ENCODE peak calls at places on chromosome 13, in nine cellular contexts. P is ovary, M is HL-60, H is mammary epithelial cell, C is neural progenitor cell, K is fibroblast of lung, G is AG09319, Z is pancreas, U is AG10803. Q is an unnamed sample.

GRCh38 chr13:114043421-114044053 is 69.7 kb upstream of the C13orf46 start:
- DNase-seq in K (peak; percentile 95), H (no peak), P (no peak), M (peak; percentile 91), Z (peak; percentile 26), G (peak; percentile 75), U (peak; percentile 95), C (no peak), Q (peak; percentile 85)

GRCh38 chr13:99916366-99917103 is 55.0 kb downstream of the ZIC5 start:
- DNase-seq in P (no peak), C (peak; percentile 49), K (peak; percentile 82), Z (no peak), H (peak; percentile 66), U (peak; percentile 75), G (peak; percentile 48), M (peak; percentile 17), Q (no peak)

GRCh38 chr13:98994896-98995295 is 17.0 kb upstream of the DOCK9 start:
- DNase-seq in M (no peak), Z (no peak), G (no peak), H (no peak), K (no peak), U (no peak), C (no peak), P (no peak), Q (no peak)

GRCh38 chr13:104171132-104171531 is 1104.9 kb upstream of the SLC10A2 start:
- DNase-seq in K (no peak), G (no peak), C (no peak), M (no peak), U (no peak), P (no peak), H (no peak), Z (no peak), Q (no peak)

GRCh38 chr13:44103721-44104490 is 224.2 kb downstream of the LACC1 start:
- DNase-seq in K (no peak), U (no peak), P (peak; percentile 73), H (peak; percentile 66), C (no peak), M (no peak), G (no peak), Z (no peak), Q (no peak)

GRCh38 chr13:69092615-69093322 is 1014.9 kb upstream of the ATXN8OS start:
- DNase-seq in Z (no peak), K (no peak), H (no peak), U (no peak), G (no peak), C (peak; percentile 12), M (no peak), P (no peak), Q (no peak)

GRCh38 chr13:49669735-49670309 is 21.5 kb downstream of the EBPL start:
- DNase-seq in Z (peak; percentile 38), M (peak; percentile 41), C (peak; percentile 77), K (peak; percentile 86), G (peak; percentile 37), U (peak; percentile 65), P (peak; percentile 57), H (peak; percentile 61), Q (no peak)

GRCh38 chr13:106373304-106373988 is 162.0 kb downstream of the EFNB2 start:
- DNase-seq in Z (no peak), G (no peak), C (no peak), U (no peak), K (peak; percentile 24), M (no peak), H (no peak), P (no peak), Q (no peak)

GRCh38 chr13:48412881-48413351 is at the start of gene LPAR6:
- DNase-seq in Z (no peak), C (peak; percentile 13), H (peak; percentile 62), M (no peak), P (no peak), U (peak; percentile 53), K (peak; percentile 80), G (no peak), Q (no peak)

GRCh38 chr13:62847520-62847919 is 1431.9 kb upstream of the PCDH20 start:
- DNase-seq in G (no peak), M (no peak), H (no peak), C (no peak), P (no peak), U (no peak), K (no peak), Z (no peak), Q (no peak)

GRCh38 chr13:106232680-106233079 is 302.8 kb downstream of the EFNB2 start:
- DNase-seq in K (no peak), C (no peak), P (no peak), H (no peak), U (no peak), Z (no peak), G (no peak), M (no peak), Q (no peak)

GRCh38 chr13:99280166-99280565 is 22.0 kb upstream of the GPR18 start:
- DNase-seq in P (no peak), M (peak; percentile 92), U (peak; percentile 85), C (no peak), Z (no peak), G (peak; percentile 55), K (no peak), H (peak; percentile 24), Q (peak; percentile 80)

GRCh38 chr13:47678201-47678963 is 322.7 kb downstream of the SUCLA2 start:
- DNase-seq in P (no peak), U (peak; percentile 51), H (no peak), C (peak; percentile 80), K (no peak), Z (no peak), G (no peak), M (no peak), Q (no peak)

GRCh38 chr13:107799001-107799400 is 416.3 kb downstream of the LIG4 start:
- DNase-seq in K (no peak), C (no peak), U (peak; percentile 20), Z (no peak), H (no peak), P (no peak), M (no peak), G (no peak), Q (no peak)

GRCh38 chr13:60969659-60970058 is 446.0 kb downstream of the PCDH20 start:
- DNase-seq in G (no peak), C (no peak), Z (no peak), P (no peak), M (no peak), K (no peak), H (no peak), U (no peak), Q (no peak)

GRCh38 chr13:113192902-113193301 is 15.6 kb downstream of the PCID2 start:
- DNase-seq in C (no peak), H (peak; percentile 56), P (no peak), G (no peak), M (no peak), Z (no peak), U (peak; percentile 77), K (peak; percentile 85), Q (no peak)

DNA sequence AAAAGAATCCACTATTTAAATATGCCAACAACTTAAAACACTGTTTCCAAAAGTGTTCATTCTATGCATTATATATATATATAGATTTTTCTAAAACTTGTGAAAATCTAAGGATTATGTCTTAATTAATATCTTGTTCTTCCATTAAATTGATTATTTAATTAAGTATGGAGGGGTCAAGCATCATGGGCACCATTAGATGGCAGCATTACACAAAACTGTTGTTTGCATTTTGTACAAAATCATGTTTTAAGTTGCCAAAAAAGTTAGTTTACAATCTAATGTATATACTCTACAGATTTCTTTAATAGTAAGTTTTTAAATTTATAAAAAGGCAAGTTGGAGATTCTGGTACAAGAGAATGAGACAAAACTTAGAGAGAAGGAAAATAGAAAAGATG is 213.2 kb upstream of the EDNRB start:
- DNase-seq in H (no peak), M (no peak), C (no peak), G (no peak), U (peak; percentile 5), P (no peak), K (peak; percentile 32), Z (no peak), Q (no peak)
- TF ChIP-seq CTCF in H (peak; percentile 30), M (no peak), C (peak; percentile 53), G (peak; percentile 40), U (peak; percentile 41), P (no peak), K (peak; percentile 45), Z (no peak), Q (peak; percentile 23)

GRCh38 chr13:52004508-52005183 is 6.6 kb downstream of the ATP7B start:
- DNase-seq in M (no peak), Z (no peak), C (no peak), P (no peak), K (no peak), H (no peak), G (no peak), U (no peak), Q (no peak)
- TF ChIP-seq CTCF in M (no peak), Z (no peak), C (no peak), P (no peak), K (no peak), H (no peak), G (no peak), U (no peak), Q (no peak)

GRCh38 chr13:77061362-77061761 is 34.4 kb upstream of the FBXL3 start:
- DNase-seq in K (no peak), M (no peak), C (no peak), P (no peak), Z (no peak), H (no peak), G (no peak), U (no peak), Q (no peak)

GRCh38 chr13:77067519-77067918 is 40.6 kb upstream of the FBXL3 start:
- DNase-seq in C (no peak), P (no peak), M (no peak), G (no peak), Z (no peak), K (no peak), H (no peak), U (no peak), Q (no peak)

GRCh38 chr13:77062097-77062496 is 35.1 kb upstream of the FBXL3 start:
- DNase-seq in U (no peak), K (peak; percentile 31), H (no peak), M (no peak), C (no peak), P (no peak), G (no peak), Z (no peak), Q (no peak)

DNA sequence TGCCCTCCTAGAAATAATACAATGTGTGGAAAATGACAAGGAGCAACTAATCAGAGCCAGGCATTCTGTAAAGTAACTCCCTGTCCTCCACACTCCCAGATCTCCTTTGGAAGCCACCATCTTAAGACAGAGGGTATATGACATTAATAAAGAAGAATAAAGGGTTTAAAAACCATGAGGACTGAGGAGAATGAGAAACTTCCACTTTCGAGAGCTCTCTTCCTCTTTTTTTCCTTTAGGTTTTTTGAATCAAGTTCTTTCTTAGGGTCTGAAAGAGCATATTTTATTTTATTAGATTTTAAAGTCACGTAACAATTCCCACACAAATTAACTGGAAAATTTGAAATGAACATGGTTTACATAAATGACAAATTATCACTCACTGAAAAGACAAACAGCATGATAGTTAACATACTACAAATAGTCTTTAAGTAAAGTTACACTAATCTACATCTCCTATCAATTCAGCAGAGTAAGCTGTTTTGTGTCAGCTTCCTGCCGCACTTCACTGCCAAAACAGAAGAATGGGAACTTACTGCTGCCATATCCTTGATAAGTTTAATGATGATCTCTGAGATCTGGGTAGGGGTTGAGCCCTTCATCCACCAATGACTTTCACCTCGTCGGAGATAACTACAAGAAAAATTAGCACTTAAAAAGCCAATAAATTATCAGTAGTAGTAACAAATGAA is 38.6 kb upstream of the FBXL3 start:
- DNase-seq in G (no peak), Z (no peak), U (no peak), C (no peak), P (no peak), H (no peak), M (no peak), K (no peak), Q (no peak)
- TF ChIP-seq CTCF in G (no peak), Z (no peak), U (no peak), C (no peak), P (no peak), H (no peak), M (no peak), K (no peak), Q (no peak)

GRCh38 chr13:33441015-33441414 is 155.5 kb upstream of the STARD13 start:
- DNase-seq in C (peak; percentile 44), P (no peak), G (no peak), H (peak; percentile 36), Z (no peak), M (no peak), K (peak; percentile 34), U (peak; percentile 24), Q (no peak)
- TF ChIP-seq CTCF in C (peak; percentile 52), P (no peak), G (peak; percentile 29), H (peak; percentile 55), Z (no peak), M (no peak), K (peak; percentile 22), U (peak; percentile 27), Q (no peak)

Q was measured in CD14-positive monocyte.